ENCODE peak calls at places on chromosomes 13 and 19, in five cellular contexts. I is Karpas-422, C is HL-60, H is HTR-8/SVneo, R is GM04503. Z is an unnamed sample.
A peak's percentile ranks its signal among the peaks of the same experiment; 100 is the strongest.

GRCh38 chr13:102508411-102508810 is 88.4 kb upstream of the TPP2 start:
- DNase-seq in C (no peak), R (no peak), H (no peak), I (no peak), Z (no peak)

GRCh38 chr19:2969104-2969504 is 8.3 kb upstream of the TLE6 start:
- DNase-seq in R (no peak), C (no peak), I (no peak), H (no peak), Z (no peak)

GRCh38 chr13:20424959-20425358 is 100.7 kb downstream of the CRYL1 start:
- DNase-seq in R (no peak), I (no peak), H (no peak), C (no peak), Z (no peak)

GRCh38 chr13:98775844-98776598 is 23.5 kb upstream of the SLC15A1 start:
- DNase-seq in C (no peak), R (peak; percentile 41), I (no peak), H (peak; percentile 70), Z (no peak)

GRCh38 chr19:23436944-23437343 is 41.7 kb upstream of the ZNF91 start:
- DNase-seq in C (no peak), R (no peak), H (no peak), I (peak; percentile 68), Z (no peak)

GRCh38 chr19:35987571-35987896 is 7.5 kb upstream of the SDHAF1 start:
- DNase-seq in H (no peak), C (no peak), R (no peak), I (no peak), Z (no peak)

GRCh38 chr19:15487038-15487437 is 7.7 kb upstream of the PGLYRP2 start:
- DNase-seq in I (no peak), C (no peak), R (no peak), H (no peak), Z (no peak)

GRCh38 chr13:21625366-21625765 is 21.4 kb upstream of the MICU2 start:
- DNase-seq in H (peak; percentile 41), R (no peak), C (no peak), I (peak; percentile 82), Z (peak; percentile 43)

GRCh38 chr13:24161010-24161775 is 673 bp downstream of the SPATA13 start:
- DNase-seq in R (no peak), I (no peak), C (peak; percentile 18), H (peak; percentile 5), Z (no peak)

GRCh38 chr13:33004454-33004853 is 11.8 kb upstream of the KL start:
- DNase-seq in I (no peak), H (no peak), C (no peak), R (no peak), Z (no peak)

GRCh38 chr13:67086260-67086659 is 143.9 kb downstream of the PCDH9 start:
- DNase-seq in R (no peak), C (no peak), H (no peak), I (no peak), Z (no peak)

GRCh38 chr13:114107686-114108081 is 24.7 kb downstream of the RASA3 start:
- DNase-seq in I (no peak), R (peak; percentile 58), C (no peak), H (no peak), Z (no peak)

Z was measured in GF-D8.